ENCODE peak calls at places on chromosomes 13 and 19, in nine cellular contexts. One of them, this sample, is unnamed.

GRCh38 chr19:53865918-53866696 is 1.6 kb upstream of the MYADM start:
- DNase-seq in uterus: peak
- DNase-seq in foreskin keratinocyte: no peak
- DNase-seq in progenitor cell of endocrine pancreas: no peak
- DNase-seq in testis: peak
- DNase-seq in NB4: peak
- DNase-seq in AG09309: no peak
- DNase-seq in H9: peak
- DNase-seq in cardiac muscle cell: peak
- DNase-seq in this sample: peak

GRCh38 chr19:23321953-23322549 is 71.9 kb upstream of the ZNF724 start:
- DNase-seq in uterus: no peak
- DNase-seq in foreskin keratinocyte: no peak
- DNase-seq in progenitor cell of endocrine pancreas: no peak
- DNase-seq in testis: no peak
- DNase-seq in NB4: peak
- DNase-seq in AG09309: no peak
- DNase-seq in H9: no peak
- DNase-seq in cardiac muscle cell: peak
- DNase-seq in this sample: no peak

GRCh38 chr13:113489549-113490495 is 689 bp downstream of the DCUN1D2 start:
- DNase-seq in uterus: no peak
- DNase-seq in foreskin keratinocyte: no peak
- DNase-seq in progenitor cell of endocrine pancreas: no peak
- DNase-seq in testis: peak
- DNase-seq in NB4: peak
- DNase-seq in AG09309: no peak
- DNase-seq in H9: no peak
- DNase-seq in cardiac muscle cell: peak
- DNase-seq in this sample: peak

GRCh38 chr13:94667190-94667589 is 45.2 kb downstream of the SOX21 start:
- DNase-seq in uterus: no peak
- DNase-seq in foreskin keratinocyte: no peak
- DNase-seq in progenitor cell of endocrine pancreas: no peak
- DNase-seq in testis: no peak
- DNase-seq in NB4: peak
- DNase-seq in AG09309: no peak
- DNase-seq in H9: no peak
- DNase-seq in cardiac muscle cell: no peak
- DNase-seq in this sample: no peak

GRCh38 chr13:110390572-110390971 is 83.5 kb downstream of the COL4A2 start:
- DNase-seq in uterus: no peak
- DNase-seq in foreskin keratinocyte: no peak
- DNase-seq in progenitor cell of endocrine pancreas: no peak
- DNase-seq in testis: no peak
- DNase-seq in NB4: no peak
- DNase-seq in AG09309: no peak
- DNase-seq in H9: no peak
- DNase-seq in cardiac muscle cell: peak
- DNase-seq in this sample: no peak

GRCh38 chr19:57334191-57334590 is 13.9 kb downstream of the ZNF543 start:
- DNase-seq in uterus: no peak
- DNase-seq in foreskin keratinocyte: peak
- DNase-seq in progenitor cell of endocrine pancreas: no peak
- DNase-seq in testis: peak
- DNase-seq in NB4: no peak
- DNase-seq in AG09309: no peak
- DNase-seq in H9: no peak
- DNase-seq in cardiac muscle cell: no peak
- DNase-seq in this sample: no peak

GRCh38 chr19:17021793-17022590 is 4.6 kb downstream of the CPAMD8 start:
- DNase-seq in uterus: no peak
- DNase-seq in foreskin keratinocyte: peak
- DNase-seq in progenitor cell of endocrine pancreas: no peak
- DNase-seq in testis: no peak
- DNase-seq in NB4: peak
- DNase-seq in AG09309: no peak
- DNase-seq in H9: no peak
- DNase-seq in cardiac muscle cell: peak
- DNase-seq in this sample: no peak

GRCh38 chr13:98528663-98529064 is 48.2 kb downstream of the STK24 start:
- DNase-seq in uterus: no peak
- DNase-seq in foreskin keratinocyte: no peak
- DNase-seq in progenitor cell of endocrine pancreas: no peak
- DNase-seq in testis: no peak
- DNase-seq in NB4: no peak
- DNase-seq in AG09309: no peak
- DNase-seq in H9: no peak
- DNase-seq in cardiac muscle cell: peak
- DNase-seq in this sample: no peak

GRCh38 chr19:6588508-6589345 is 2.2 kb downstream of the CD70 start:
- DNase-seq in uterus: no peak
- DNase-seq in foreskin keratinocyte: no peak
- DNase-seq in progenitor cell of endocrine pancreas: no peak
- DNase-seq in testis: no peak
- DNase-seq in NB4: peak
- DNase-seq in AG09309: no peak
- DNase-seq in H9: no peak
- DNase-seq in cardiac muscle cell: no peak
- DNase-seq in this sample: no peak

GRCh38 chr13:84400711-84401110 is 518.4 kb upstream of the SLITRK1 start:
- DNase-seq in uterus: no peak
- DNase-seq in foreskin keratinocyte: peak
- DNase-seq in progenitor cell of endocrine pancreas: no peak
- DNase-seq in testis: no peak
- DNase-seq in NB4: no peak
- DNase-seq in AG09309: peak
- DNase-seq in H9: no peak
- DNase-seq in cardiac muscle cell: peak
- DNase-seq in this sample: no peak

GRCh38 chr13:37868691-37869505 is 674 bp downstream of the TRPC4 start:
- DNase-seq in uterus: no peak
- DNase-seq in foreskin keratinocyte: no peak
- DNase-seq in progenitor cell of endocrine pancreas: no peak
- DNase-seq in testis: no peak
- DNase-seq in NB4: no peak
- DNase-seq in AG09309: no peak
- DNase-seq in H9: peak
- DNase-seq in cardiac muscle cell: peak
- DNase-seq in this sample: peak

GRCh38 chr13:32007494-32007893 is 24.1 kb upstream of the FRY start:
- DNase-seq in uterus: no peak
- DNase-seq in foreskin keratinocyte: no peak
- DNase-seq in progenitor cell of endocrine pancreas: no peak
- DNase-seq in testis: no peak
- DNase-seq in NB4: no peak
- DNase-seq in AG09309: no peak
- DNase-seq in H9: no peak
- DNase-seq in cardiac muscle cell: no peak
- DNase-seq in this sample: no peak

GRCh38 chr13:79485014-79485441 is 4.1 kb downstream of the NDFIP2 start:
- DNase-seq in uterus: no peak
- DNase-seq in foreskin keratinocyte: peak
- DNase-seq in progenitor cell of endocrine pancreas: no peak
- DNase-seq in testis: no peak
- DNase-seq in NB4: peak
- DNase-seq in AG09309: peak
- DNase-seq in H9: no peak
- DNase-seq in cardiac muscle cell: peak
- DNase-seq in this sample: no peak

DNA sequence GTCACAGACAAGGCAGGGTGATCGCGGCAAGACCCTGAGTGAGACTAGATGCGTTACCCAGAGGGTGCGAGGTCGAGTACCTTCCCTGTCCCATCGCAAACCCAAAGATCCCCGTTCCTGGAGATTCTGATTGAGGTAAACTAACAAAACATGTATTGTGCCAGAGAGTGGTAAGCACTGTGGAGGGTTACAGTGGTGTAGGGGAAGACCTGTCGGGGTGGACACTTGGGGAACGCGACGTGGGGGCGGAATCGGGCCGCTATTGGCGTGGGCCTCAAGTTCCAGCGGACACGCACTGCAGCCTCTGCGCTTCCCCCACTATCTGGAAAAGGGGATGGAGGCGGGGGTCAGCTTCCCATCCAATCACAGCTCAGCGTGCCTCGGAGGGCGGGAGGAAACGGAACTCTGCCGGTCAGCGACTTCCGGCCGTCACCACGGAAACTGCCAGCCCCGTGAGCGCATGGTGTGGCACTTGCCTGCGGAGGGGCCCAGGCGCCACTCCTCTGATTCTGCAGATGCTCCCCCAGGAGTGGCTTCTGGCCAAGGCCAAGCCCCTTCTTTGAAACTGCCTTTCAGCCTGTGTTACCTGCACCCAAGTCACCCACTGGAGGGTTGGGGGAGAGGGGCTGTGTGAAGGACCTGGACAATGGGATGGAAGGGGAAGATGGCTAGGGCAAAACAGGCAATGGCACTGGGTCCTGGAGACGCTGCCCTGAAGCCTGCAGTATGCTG is 1.0 kb upstream of the UBE2M start:
- DNase-seq in uterus: peak
- DNase-seq in foreskin keratinocyte: peak
- DNase-seq in progenitor cell of endocrine pancreas: peak
- DNase-seq in testis: peak
- DNase-seq in NB4: peak
- DNase-seq in AG09309: peak
- DNase-seq in H9: peak
- DNase-seq in cardiac muscle cell: peak
- DNase-seq in this sample: peak
- TF ChIP-seq CTCF in uterus: no peak
- TF ChIP-seq CTCF in foreskin keratinocyte: no peak
- TF ChIP-seq CTCF in progenitor cell of endocrine pancreas: no peak
- TF ChIP-seq CTCF in testis: no peak
- TF ChIP-seq CTCF in NB4: no peak
- TF ChIP-seq CTCF in AG09309: no peak
- TF ChIP-seq CTCF in H9: no peak
- TF ChIP-seq CTCF in cardiac muscle cell: no peak
- TF ChIP-seq CTCF in this sample: no peak

GRCh38 chr19:42424712-42425131 is 2.5 kb downstream of the LIPE start:
- DNase-seq in uterus: no peak
- DNase-seq in foreskin keratinocyte: no peak
- DNase-seq in progenitor cell of endocrine pancreas: no peak
- DNase-seq in testis: peak
- DNase-seq in NB4: no peak
- DNase-seq in AG09309: no peak
- DNase-seq in H9: peak
- DNase-seq in cardiac muscle cell: no peak
- DNase-seq in this sample: no peak
- TF ChIP-seq CTCF in uterus: no peak
- TF ChIP-seq CTCF in foreskin keratinocyte: no peak
- TF ChIP-seq CTCF in progenitor cell of endocrine pancreas: peak
- TF ChIP-seq CTCF in testis: no peak
- TF ChIP-seq CTCF in NB4: no peak
- TF ChIP-seq CTCF in AG09309: peak
- TF ChIP-seq CTCF in H9: peak
- TF ChIP-seq CTCF in cardiac muscle cell: peak
- TF ChIP-seq CTCF in this sample: peak

GRCh38 chr19:33304760-33305647 is 2.7 kb upstream of the CEBPA start:
- DNase-seq in uterus: no peak
- DNase-seq in foreskin keratinocyte: no peak
- DNase-seq in progenitor cell of endocrine pancreas: no peak
- DNase-seq in testis: no peak
- DNase-seq in NB4: peak
- DNase-seq in AG09309: no peak
- DNase-seq in H9: peak
- DNase-seq in cardiac muscle cell: no peak
- DNase-seq in this sample: no peak
- TF ChIP-seq CTCF in uterus: no peak
- TF ChIP-seq CTCF in foreskin keratinocyte: peak
- TF ChIP-seq CTCF in progenitor cell of endocrine pancreas: no peak
- TF ChIP-seq CTCF in testis: no peak
- TF ChIP-seq CTCF in NB4: peak
- TF ChIP-seq CTCF in AG09309: no peak
- TF ChIP-seq CTCF in H9: peak
- TF ChIP-seq CTCF in cardiac muscle cell: peak
- TF ChIP-seq CTCF in this sample: no peak

GRCh38 chr19:1376415-1376805 is 7.3 kb upstream of the NDUFS7 start:
- DNase-seq in uterus: no peak
- DNase-seq in foreskin keratinocyte: no peak
- DNase-seq in progenitor cell of endocrine pancreas: no peak
- DNase-seq in testis: no peak
- DNase-seq in NB4: no peak
- DNase-seq in AG09309: no peak
- DNase-seq in H9: no peak
- DNase-seq in cardiac muscle cell: no peak
- DNase-seq in this sample: no peak
- TF ChIP-seq CTCF in uterus: no peak
- TF ChIP-seq CTCF in foreskin keratinocyte: no peak
- TF ChIP-seq CTCF in progenitor cell of endocrine pancreas: no peak
- TF ChIP-seq CTCF in testis: no peak
- TF ChIP-seq CTCF in NB4: no peak
- TF ChIP-seq CTCF in AG09309: no peak
- TF ChIP-seq CTCF in H9: no peak
- TF ChIP-seq CTCF in cardiac muscle cell: no peak
- TF ChIP-seq CTCF in this sample: no peak

DNA sequence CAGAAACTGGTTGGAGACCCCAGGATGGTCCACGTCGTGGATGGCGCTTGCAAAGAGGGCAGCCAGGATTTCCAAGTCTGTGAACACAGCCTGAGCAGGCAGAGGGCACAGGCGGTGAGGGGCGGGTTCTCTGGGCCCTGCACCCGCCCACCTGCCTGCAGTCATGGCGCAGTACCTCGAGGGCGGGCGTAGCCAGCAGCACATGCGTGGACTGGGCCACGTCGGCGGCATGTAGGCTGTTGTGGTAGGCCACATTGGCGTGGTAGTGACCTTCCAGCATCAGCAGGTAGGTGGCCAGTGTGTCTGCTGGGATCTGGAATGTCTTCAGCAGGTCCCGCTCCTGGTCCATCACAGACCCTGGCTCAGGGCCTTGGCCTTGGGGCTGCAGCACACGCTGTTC is 8.1 kb downstream of the PDE4C start:
- DNase-seq in uterus: no peak
- DNase-seq in foreskin keratinocyte: no peak
- DNase-seq in progenitor cell of endocrine pancreas: no peak
- DNase-seq in testis: no peak
- DNase-seq in NB4: no peak
- DNase-seq in AG09309: no peak
- DNase-seq in H9: no peak
- DNase-seq in cardiac muscle cell: no peak
- DNase-seq in this sample: no peak
- TF ChIP-seq CTCF in uterus: no peak
- TF ChIP-seq CTCF in foreskin keratinocyte: no peak
- TF ChIP-seq CTCF in progenitor cell of endocrine pancreas: no peak
- TF ChIP-seq CTCF in testis: no peak
- TF ChIP-seq CTCF in NB4: no peak
- TF ChIP-seq CTCF in AG09309: no peak
- TF ChIP-seq CTCF in H9: no peak
- TF ChIP-seq CTCF in cardiac muscle cell: no peak
- TF ChIP-seq CTCF in this sample: no peak

GRCh38 chr19:5503598-5503997 is 48.4 kb downstream of the ZNRF4 start:
- DNase-seq in uterus: no peak
- DNase-seq in foreskin keratinocyte: no peak
- DNase-seq in progenitor cell of endocrine pancreas: no peak
- DNase-seq in testis: no peak
- DNase-seq in NB4: peak
- DNase-seq in AG09309: no peak
- DNase-seq in H9: no peak
- DNase-seq in cardiac muscle cell: no peak
- DNase-seq in this sample: no peak
- TF ChIP-seq CTCF in uterus: no peak
- TF ChIP-seq CTCF in foreskin keratinocyte: peak
- TF ChIP-seq CTCF in progenitor cell of endocrine pancreas: no peak
- TF ChIP-seq CTCF in testis: no peak
- TF ChIP-seq CTCF in NB4: peak
- TF ChIP-seq CTCF in AG09309: peak
- TF ChIP-seq CTCF in H9: peak
- TF ChIP-seq CTCF in cardiac muscle cell: no peak
- TF ChIP-seq CTCF in this sample: no peak